ENCODE peak calls at places on chromosomes 4 and X, in nine cellular contexts. One of them, this sample, is unnamed.

GRCh38 chr4:5416637-5417036 is 291.7 kb downstream of the EVC2 start:
- DNase-seq in SJSA1: peak; percentile 6
- DNase-seq in RPMI8226: peak; percentile 2
- DNase-seq in progenitor cell of endocrine pancreas: no peak
- DNase-seq in tibial nerve: no peak
- DNase-seq in cardiac muscle cell: no peak
- DNase-seq in lung microvascular endothelial cell: no peak
- DNase-seq in cerebellar cortex: no peak
- DNase-seq in trophoblast cell: no peak
- DNase-seq in this sample: no peak

GRCh38 chr4:148299337-148299736 is 142.9 kb downstream of the NR3C2 start:
- DNase-seq in trophoblast cell: no peak
- DNase-seq in tibial nerve: no peak
- DNase-seq in SJSA1: no peak
- DNase-seq in lung microvascular endothelial cell: no peak
- DNase-seq in RPMI8226: no peak
- DNase-seq in cardiac muscle cell: no peak
- DNase-seq in progenitor cell of endocrine pancreas: no peak
- DNase-seq in cerebellar cortex: no peak
- DNase-seq in this sample: no peak

GRCh38 chr4:121209171-121209570 is 45.0 kb upstream of the TNIP3 start:
- DNase-seq in cerebellar cortex: no peak
- DNase-seq in trophoblast cell: no peak
- DNase-seq in SJSA1: no peak
- DNase-seq in tibial nerve: no peak
- DNase-seq in RPMI8226: no peak
- DNase-seq in lung microvascular endothelial cell: no peak
- DNase-seq in cardiac muscle cell: no peak
- DNase-seq in progenitor cell of endocrine pancreas: no peak
- DNase-seq in this sample: no peak

GRCh38 chr4:123741906-123742305 is 345.3 kb downstream of the SPRY1 start:
- DNase-seq in cardiac muscle cell: no peak
- DNase-seq in RPMI8226: no peak
- DNase-seq in lung microvascular endothelial cell: peak; percentile 58
- DNase-seq in trophoblast cell: no peak
- DNase-seq in tibial nerve: no peak
- DNase-seq in SJSA1: no peak
- DNase-seq in cerebellar cortex: peak; percentile 80
- DNase-seq in progenitor cell of endocrine pancreas: no peak
- DNase-seq in this sample: no peak

GRCh38 chr4:84531689-84532088 is 32.6 kb upstream of the NKX6-1 start:
- DNase-seq in SJSA1: no peak
- DNase-seq in tibial nerve: no peak
- DNase-seq in cardiac muscle cell: no peak
- DNase-seq in lung microvascular endothelial cell: no peak
- DNase-seq in RPMI8226: no peak
- DNase-seq in progenitor cell of endocrine pancreas: no peak
- DNase-seq in trophoblast cell: peak; percentile 86
- DNase-seq in cerebellar cortex: no peak
- DNase-seq in this sample: no peak

GRCh38 chr4:15451866-15452765 is 17.6 kb upstream of the CC2D2A start:
- DNase-seq in progenitor cell of endocrine pancreas: no peak
- DNase-seq in cerebellar cortex: no peak
- DNase-seq in RPMI8226: no peak
- DNase-seq in cardiac muscle cell: no peak
- DNase-seq in lung microvascular endothelial cell: no peak
- DNase-seq in trophoblast cell: peak; percentile 58
- DNase-seq in SJSA1: peak; percentile 60
- DNase-seq in tibial nerve: no peak
- DNase-seq in this sample: no peak

GRCh38 chr4:56698329-56698728 is 17.2 kb upstream of the HOPX start:
- DNase-seq in trophoblast cell: peak; percentile 80
- DNase-seq in SJSA1: no peak
- DNase-seq in cerebellar cortex: no peak
- DNase-seq in RPMI8226: no peak
- DNase-seq in lung microvascular endothelial cell: no peak
- DNase-seq in progenitor cell of endocrine pancreas: no peak
- DNase-seq in cardiac muscle cell: peak; percentile 85
- DNase-seq in tibial nerve: no peak
- DNase-seq in this sample: no peak

GRCh38 chr4:123744664-123745290 is 348.2 kb downstream of the SPRY1 start:
- DNase-seq in RPMI8226: no peak
- DNase-seq in cardiac muscle cell: peak; percentile 12
- DNase-seq in lung microvascular endothelial cell: peak; percentile 84
- DNase-seq in progenitor cell of endocrine pancreas: no peak
- DNase-seq in trophoblast cell: no peak
- DNase-seq in tibial nerve: no peak
- DNase-seq in SJSA1: no peak
- DNase-seq in cerebellar cortex: peak; percentile 78
- DNase-seq in this sample: no peak

GRCh38 chrX:68045008-68045577 is 388.2 kb downstream of the OPHN1 start:
- DNase-seq in SJSA1: no peak
- DNase-seq in lung microvascular endothelial cell: no peak
- DNase-seq in trophoblast cell: no peak
- DNase-seq in RPMI8226: no peak
- DNase-seq in cerebellar cortex: peak; percentile 0
- DNase-seq in progenitor cell of endocrine pancreas: no peak
- DNase-seq in cardiac muscle cell: no peak
- DNase-seq in tibial nerve: no peak
- DNase-seq in this sample: no peak

GRCh38 chr4:31366041-31366440 is 645.9 kb downstream of the PCDH7 start:
- DNase-seq in SJSA1: no peak
- DNase-seq in tibial nerve: no peak
- DNase-seq in trophoblast cell: no peak
- DNase-seq in lung microvascular endothelial cell: no peak
- DNase-seq in progenitor cell of endocrine pancreas: no peak
- DNase-seq in RPMI8226: no peak
- DNase-seq in cardiac muscle cell: no peak
- DNase-seq in cerebellar cortex: no peak
- DNase-seq in this sample: no peak

GRCh38 chrX:122910697-122911096 is 273.4 kb upstream of the GRIA3 start:
- DNase-seq in cerebellar cortex: no peak
- DNase-seq in SJSA1: no peak
- DNase-seq in RPMI8226: no peak
- DNase-seq in progenitor cell of endocrine pancreas: no peak
- DNase-seq in trophoblast cell: no peak
- DNase-seq in lung microvascular endothelial cell: no peak
- DNase-seq in cardiac muscle cell: no peak
- DNase-seq in tibial nerve: no peak
- DNase-seq in this sample: no peak

GRCh38 chr4:55447826-55448225 is 52.1 kb downstream of the TMEM165 start:
- DNase-seq in SJSA1: no peak
- DNase-seq in cerebellar cortex: no peak
- DNase-seq in tibial nerve: no peak
- DNase-seq in cardiac muscle cell: no peak
- DNase-seq in trophoblast cell: no peak
- DNase-seq in RPMI8226: no peak
- DNase-seq in progenitor cell of endocrine pancreas: no peak
- DNase-seq in lung microvascular endothelial cell: no peak
- DNase-seq in this sample: no peak

GRCh38 chr4:166726832-166727231 is 507.5 kb downstream of the SPOCK3 start:
- DNase-seq in RPMI8226: no peak
- DNase-seq in SJSA1: no peak
- DNase-seq in lung microvascular endothelial cell: no peak
- DNase-seq in tibial nerve: no peak
- DNase-seq in cardiac muscle cell: no peak
- DNase-seq in trophoblast cell: no peak
- DNase-seq in progenitor cell of endocrine pancreas: no peak
- DNase-seq in cerebellar cortex: no peak
- DNase-seq in this sample: no peak

GRCh38 chr4:120052840-120053239 is 13.8 kb downstream of the MAD2L1 start:
- DNase-seq in RPMI8226: no peak
- DNase-seq in cardiac muscle cell: peak; percentile 45
- DNase-seq in SJSA1: peak; percentile 59
- DNase-seq in lung microvascular endothelial cell: peak; percentile 56
- DNase-seq in cerebellar cortex: no peak
- DNase-seq in trophoblast cell: no peak
- DNase-seq in progenitor cell of endocrine pancreas: no peak
- DNase-seq in tibial nerve: peak; percentile 21
- DNase-seq in this sample: peak; percentile 88

GRCh38 chrX:329291-329910 is 10.8 kb upstream of the GTPBP6 start:
- DNase-seq in SJSA1: no peak
- DNase-seq in trophoblast cell: no peak
- DNase-seq in RPMI8226: no peak
- DNase-seq in progenitor cell of endocrine pancreas: no peak
- DNase-seq in lung microvascular endothelial cell: no peak
- DNase-seq in tibial nerve: no peak
- DNase-seq in cardiac muscle cell: no peak
- DNase-seq in cerebellar cortex: no peak
- DNase-seq in this sample: no peak

GRCh38 chr4:11842620-11843263 is 414.0 kb upstream of the HS3ST1 start:
- DNase-seq in progenitor cell of endocrine pancreas: no peak
- DNase-seq in SJSA1: no peak
- DNase-seq in tibial nerve: no peak
- DNase-seq in RPMI8226: no peak
- DNase-seq in cardiac muscle cell: no peak
- DNase-seq in lung microvascular endothelial cell: peak; percentile 5
- DNase-seq in trophoblast cell: no peak
- DNase-seq in cerebellar cortex: no peak
- DNase-seq in this sample: no peak

GRCh38 chr4:7933631-7934510 is 5.8 kb downstream of the AFAP1 start:
- DNase-seq in cardiac muscle cell: no peak
- DNase-seq in trophoblast cell: no peak
- DNase-seq in progenitor cell of endocrine pancreas: no peak
- DNase-seq in RPMI8226: no peak
- DNase-seq in lung microvascular endothelial cell: peak; percentile 84
- DNase-seq in tibial nerve: no peak
- DNase-seq in cerebellar cortex: no peak
- DNase-seq in SJSA1: no peak
- DNase-seq in this sample: no peak

GRCh38 chrX:69501433-69501832 is 2.7 kb upstream of the NALF2 start:
- DNase-seq in tibial nerve: no peak
- DNase-seq in cardiac muscle cell: peak; percentile 5
- DNase-seq in progenitor cell of endocrine pancreas: peak; percentile 29
- DNase-seq in lung microvascular endothelial cell: peak; percentile 32
- DNase-seq in RPMI8226: peak; percentile 7
- DNase-seq in cerebellar cortex: peak; percentile 42
- DNase-seq in SJSA1: no peak
- DNase-seq in trophoblast cell: no peak
- DNase-seq in this sample: no peak

GRCh38 chr4:111028829-111029228 is 406.0 kb upstream of the PITX2 start:
- DNase-seq in RPMI8226: no peak
- DNase-seq in trophoblast cell: no peak
- DNase-seq in cardiac muscle cell: no peak
- DNase-seq in progenitor cell of endocrine pancreas: no peak
- DNase-seq in lung microvascular endothelial cell: no peak
- DNase-seq in SJSA1: no peak
- DNase-seq in tibial nerve: no peak
- DNase-seq in cerebellar cortex: no peak
- DNase-seq in this sample: no peak

GRCh38 chr4:5839751-5840674 is 52.9 kb downstream of the CRMP1 start:
- DNase-seq in lung microvascular endothelial cell: no peak
- DNase-seq in SJSA1: no peak
- DNase-seq in cardiac muscle cell: no peak
- DNase-seq in cerebellar cortex: peak; percentile 23
- DNase-seq in progenitor cell of endocrine pancreas: no peak
- DNase-seq in trophoblast cell: no peak
- DNase-seq in tibial nerve: no peak
- DNase-seq in RPMI8226: no peak
- DNase-seq in this sample: no peak

GRCh38 chr4:88765729-88766128 is 68.1 kb upstream of the NAP1L5 start:
- DNase-seq in cerebellar cortex: peak; percentile 22
- DNase-seq in trophoblast cell: no peak
- DNase-seq in RPMI8226: no peak
- DNase-seq in tibial nerve: no peak
- DNase-seq in cardiac muscle cell: no peak
- DNase-seq in lung microvascular endothelial cell: peak; percentile 30
- DNase-seq in progenitor cell of endocrine pancreas: no peak
- DNase-seq in SJSA1: peak; percentile 49
- DNase-seq in this sample: no peak

GRCh38 chrX:318068-318738 is 393 bp downstream of the GTPBP6 start:
- DNase-seq in tibial nerve: peak; percentile 100
- DNase-seq in RPMI8226: peak; percentile 100
- DNase-seq in lung microvascular endothelial cell: peak; percentile 99
- DNase-seq in progenitor cell of endocrine pancreas: peak; percentile 91
- DNase-seq in cerebellar cortex: peak; percentile 100
- DNase-seq in cardiac muscle cell: peak; percentile 100
- DNase-seq in trophoblast cell: peak; percentile 99
- DNase-seq in SJSA1: peak; percentile 99
- DNase-seq in this sample: peak; percentile 88

GRCh38 chr4:23958749-23959148 is 68.9 kb upstream of the PPARGC1A start:
- DNase-seq in RPMI8226: no peak
- DNase-seq in cerebellar cortex: no peak
- DNase-seq in progenitor cell of endocrine pancreas: no peak
- DNase-seq in trophoblast cell: no peak
- DNase-seq in tibial nerve: no peak
- DNase-seq in lung microvascular endothelial cell: no peak
- DNase-seq in SJSA1: no peak
- DNase-seq in cardiac muscle cell: no peak
- DNase-seq in this sample: no peak

GRCh38 chrX:275967-276587 is 5.1 kb upstream of the PLCXD1 start:
- DNase-seq in lung microvascular endothelial cell: peak; percentile 75
- DNase-seq in cerebellar cortex: peak; percentile 55
- DNase-seq in SJSA1: peak; percentile 67
- DNase-seq in trophoblast cell: peak; percentile 84
- DNase-seq in RPMI8226: peak; percentile 63
- DNase-seq in progenitor cell of endocrine pancreas: no peak
- DNase-seq in tibial nerve: peak; percentile 59
- DNase-seq in cardiac muscle cell: peak; percentile 73
- DNase-seq in this sample: no peak

GRCh38 chr4:173243321-173243720 is 74.7 kb downstream of the GALNT7 start:
- DNase-seq in lung microvascular endothelial cell: no peak
- DNase-seq in tibial nerve: no peak
- DNase-seq in trophoblast cell: no peak
- DNase-seq in RPMI8226: no peak
- DNase-seq in progenitor cell of endocrine pancreas: no peak
- DNase-seq in cerebellar cortex: no peak
- DNase-seq in cardiac muscle cell: no peak
- DNase-seq in SJSA1: no peak
- DNase-seq in this sample: no peak

GRCh38 chrX:5870238-5870637 is 358.4 kb downstream of the NLGN4X start:
- DNase-seq in progenitor cell of endocrine pancreas: no peak
- DNase-seq in cardiac muscle cell: no peak
- DNase-seq in lung microvascular endothelial cell: no peak
- DNase-seq in SJSA1: no peak
- DNase-seq in cerebellar cortex: no peak
- DNase-seq in RPMI8226: no peak
- DNase-seq in trophoblast cell: no peak
- DNase-seq in tibial nerve: no peak
- DNase-seq in this sample: no peak

This sample was measured in brain pericyte.